ENCODE peak calls at places on chromosome 17, in nine cellular contexts. E is prostate gland, T is lower leg skin, S is sigmoid colon, C is testis, V is stomach, W is cardiac muscle cell, A is GM12865, N is spleen. J is an unnamed sample.

GRCh38 chr17:10633738-10634379 is 23.2 kb downstream of the MYH3 start:
- DNase-seq in S (no peak), V (no peak), E (no peak), C (no peak), T (no peak), N (peak), W (no peak), A (peak), J (no peak)

GRCh38 chr17:31935512-31935911 is 1.3 kb upstream of the SUZ12 start:
- DNase-seq in A (no peak), T (no peak), E (no peak), C (no peak), V (no peak), S (no peak), W (no peak), N (peak), J (peak)

GRCh38 chr17:74484066-74484465 is 17.6 kb downstream of the CD300A start:
- DNase-seq in W (no peak), T (no peak), N (no peak), A (no peak), C (no peak), E (no peak), S (no peak), V (no peak), J (no peak)

GRCh38 chr17:80817861-80818260 is 173.8 kb upstream of the CHMP6 start:
- DNase-seq in T (no peak), V (no peak), N (peak), E (no peak), S (peak), C (no peak), W (no peak), A (no peak), J (no peak)

GRCh38 chr17:28645576-28645939 is 600 bp upstream of the BLTP2 start:
- DNase-seq in A (no peak), S (peak), N (no peak), V (no peak), T (no peak), W (no peak), E (no peak), C (peak), J (no peak)

GRCh38 chr17:45414997-45415881 is 17.4 kb downstream of the ARHGAP27 start:
- DNase-seq in T (no peak), W (no peak), E (no peak), V (no peak), S (no peak), A (no peak), C (no peak), N (no peak), J (no peak)

GRCh38 chr17:12958786-12959185 is 59.0 kb downstream of the ELAC2 start:
- DNase-seq in E (no peak), N (no peak), S (no peak), C (no peak), V (no peak), A (no peak), T (no peak), W (no peak), J (no peak)

GRCh38 chr17:29778936-29779811 is 150.9 kb downstream of the SSH2 start:
- DNase-seq in S (peak), T (peak), W (peak), A (peak), E (peak), V (peak), C (peak), N (peak), J (peak)

GRCh38 chr17:1931759-1932579 is 93.2 kb downstream of the RTN4RL1 start:
- DNase-seq in V (peak), T (no peak), C (peak), E (peak), W (peak), N (no peak), S (peak), A (no peak), J (no peak)

GRCh38 chr17:33974276-33974675 is 280.8 kb upstream of the CCL2 start:
- DNase-seq in S (no peak), W (no peak), N (no peak), T (no peak), V (no peak), C (no peak), A (no peak), E (no peak), J (peak)

GRCh38 chr17:28612936-28613872 is 781 bp downstream of the RSKR start:
- DNase-seq in E (no peak), V (peak), C (peak), W (peak), N (peak), S (no peak), A (peak), T (no peak), J (no peak)

GRCh38 chr17:3732171-3732570 is 8.5 kb downstream of the HASPIN start:
- DNase-seq in E (no peak), S (peak), N (no peak), T (no peak), W (no peak), C (peak), V (no peak), A (peak), J (no peak)

GRCh38 chr17:60135951-60136666 is 13.7 kb upstream of the CA4 start:
- DNase-seq in S (peak), E (no peak), W (no peak), C (no peak), A (no peak), T (no peak), V (no peak), N (peak), J (no peak)
- TF ChIP-seq CTCF in S (no peak), E (no peak), W (no peak), C (no peak), A (no peak), T (no peak), V (no peak), N (no peak), J (no peak)

GRCh38 chr17:41452276-41452675 is 11.5 kb upstream of the KRT38 start:
- DNase-seq in E (no peak), A (no peak), W (no peak), C (no peak), V (no peak), N (no peak), S (no peak), T (no peak), J (no peak)

GRCh38 chr17:41453069-41453468 is 12.3 kb upstream of the KRT38 start:
- DNase-seq in E (no peak), S (no peak), C (no peak), W (no peak), T (no peak), A (no peak), V (no peak), N (no peak), J (no peak)

GRCh38 chr17:41457656-41458055 is 9.5 kb downstream of the KRT32 start:
- DNase-seq in C (no peak), A (no peak), N (no peak), V (no peak), E (no peak), T (no peak), S (no peak), W (no peak), J (no peak)

GRCh38 chr17:41455236-41455635 is 11.9 kb downstream of the KRT32 start:
- DNase-seq in C (no peak), V (no peak), W (no peak), S (no peak), T (no peak), N (no peak), E (no peak), A (no peak), J (no peak)

DNA sequence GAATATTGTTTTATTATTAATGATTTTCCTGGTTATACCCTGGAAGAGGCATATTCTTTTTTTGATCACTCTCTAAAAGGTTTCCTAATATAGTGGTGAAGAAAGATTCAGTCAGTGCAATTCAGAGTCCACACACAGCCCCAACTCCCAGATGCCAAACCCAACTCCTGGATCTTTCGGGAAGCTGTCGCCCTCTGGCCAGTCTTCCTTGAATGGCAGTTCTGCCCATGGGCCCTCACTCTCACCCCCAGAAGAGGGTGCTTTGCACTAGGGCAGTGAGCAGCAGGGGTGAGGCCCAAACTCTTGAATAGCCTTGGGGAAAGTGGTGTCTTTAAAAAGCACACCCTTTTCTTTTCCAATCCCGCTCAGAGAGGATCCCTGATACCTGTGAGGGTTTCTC is 11.0 kb downstream of the KRT32 start:
- DNase-seq in V (no peak), C (no peak), A (no peak), S (no peak), T (no peak), N (no peak), E (no peak), W (no peak), J (no peak)
- TF ChIP-seq CTCF in V (no peak), C (no peak), A (no peak), S (no peak), T (no peak), N (no peak), E (no peak), W (peak), J (no peak)

GRCh38 chr17:42305543-42306384 is 17.5 kb downstream of the STAT5A start:
- DNase-seq in T (no peak), C (peak), N (no peak), W (no peak), E (no peak), S (no peak), V (no peak), A (no peak), J (no peak)

GRCh38 chr17:42306385-42306667 is 18.0 kb downstream of the STAT5A start:
- DNase-seq in C (no peak), N (no peak), A (no peak), V (no peak), E (no peak), W (no peak), T (no peak), S (no peak), J (no peak)

GRCh38 chr17:42309142-42309541 is 20.8 kb downstream of the STAT5A start:
- DNase-seq in E (no peak), C (no peak), S (no peak), V (no peak), T (no peak), N (no peak), A (no peak), W (no peak), J (no peak)

GRCh38 chr17:42304187-42305030 is 16.1 kb downstream of the STAT5A start:
- DNase-seq in C (no peak), S (no peak), N (no peak), A (no peak), E (no peak), V (no peak), W (no peak), T (no peak), J (no peak)

DNA sequence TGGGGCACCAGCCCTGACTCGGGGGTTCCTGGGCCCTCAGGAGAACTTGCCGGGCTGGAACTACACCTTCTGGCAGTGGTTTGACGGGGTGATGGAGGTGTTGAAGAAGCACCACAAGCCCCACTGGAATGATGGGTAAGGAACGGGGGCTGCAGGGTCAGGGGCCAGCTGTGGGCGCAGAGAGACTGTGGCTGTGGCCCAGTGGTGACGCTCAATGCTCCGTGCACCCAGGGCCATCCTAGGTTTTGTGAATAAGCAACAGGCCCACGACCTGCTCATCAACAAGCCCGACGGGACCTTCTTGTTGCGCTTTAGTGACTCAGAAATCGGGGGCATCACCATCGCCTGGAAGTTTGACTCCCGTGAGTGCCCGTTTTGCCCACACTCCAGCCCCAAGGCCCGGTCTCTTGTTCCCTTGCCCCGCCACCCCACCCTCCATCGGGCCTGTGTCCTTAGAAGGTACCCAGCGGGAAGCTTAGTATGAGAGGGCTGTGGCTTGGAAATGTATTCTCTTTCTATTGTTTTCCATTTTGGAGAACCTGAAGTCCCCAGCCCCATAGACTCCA is 19.1 kb downstream of the STAT5A start:
- DNase-seq in S (no peak), A (no peak), E (no peak), W (no peak), C (no peak), V (no peak), T (no peak), N (no peak), J (no peak)
- TF ChIP-seq CTCF in S (no peak), A (no peak), E (no peak), W (no peak), C (no peak), V (no peak), T (no peak), N (no peak), J (no peak)

DNA sequence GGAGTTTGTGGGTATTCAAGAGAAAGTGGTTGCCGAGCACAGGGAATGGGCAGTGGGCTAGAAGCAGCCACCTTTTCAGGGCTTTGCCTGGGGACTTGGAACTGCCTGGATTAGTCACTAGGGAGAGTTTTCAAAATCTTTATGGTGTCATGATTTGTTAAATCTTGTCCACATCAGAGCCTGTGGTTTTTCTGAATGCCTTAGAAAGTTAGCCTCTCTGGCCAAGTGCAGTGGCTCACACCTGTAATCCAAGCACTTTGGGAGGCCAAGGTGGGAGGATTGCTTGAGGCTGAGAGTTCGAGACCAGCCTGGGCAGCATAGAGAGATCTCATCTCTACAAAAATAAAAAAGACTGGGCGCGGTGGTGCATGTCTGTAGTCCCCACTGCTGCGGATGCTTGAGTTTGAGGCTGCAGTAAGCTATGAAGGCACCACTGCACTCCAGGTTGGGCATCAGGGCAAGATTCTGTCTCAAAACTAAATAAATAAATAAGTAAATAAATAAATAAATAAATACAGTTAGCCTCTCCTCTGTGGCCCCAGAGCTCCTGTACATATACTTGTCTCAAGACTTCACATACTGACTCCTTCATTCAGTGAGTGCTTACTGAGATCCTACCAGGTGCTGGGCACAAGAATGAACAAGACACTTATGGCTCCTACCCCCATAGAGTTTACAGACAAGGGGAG is 76.3 kb upstream of the HNF1B start:
- DNase-seq in E (no peak), V (no peak), C (no peak), S (no peak), T (no peak), A (no peak), W (no peak), N (no peak), J (no peak)
- TF ChIP-seq CTCF in E (no peak), V (no peak), C (no peak), S (no peak), T (no peak), A (no peak), W (no peak), N (no peak), J (no peak)

GRCh38 chr17:7856840-7857723 is at the start of gene NAA38:
- DNase-seq in T (peak), E (peak), S (peak), N (peak), C (peak), A (peak), V (peak), W (peak), J (peak)
- TF ChIP-seq CTCF in T (no peak), E (peak), S (peak), N (no peak), C (peak), A (peak), V (no peak), W (peak), J (peak)

GRCh38 chr17:76585048-76585648 is 512 bp downstream of the ST6GALNAC2 start:
- DNase-seq in W (peak), V (peak), A (no peak), C (no peak), E (no peak), N (peak), T (no peak), S (peak), J (no peak)

GRCh38 chr17:76586741-76587487 is 1.3 kb upstream of the ST6GALNAC2 start:
- DNase-seq in E (peak), W (peak), S (no peak), C (no peak), N (no peak), A (peak), V (no peak), T (peak), J (no peak)

GRCh38 chr17:76588182-76588581 is 2.5 kb upstream of the ST6GALNAC2 start:
- DNase-seq in W (no peak), N (no peak), E (no peak), S (no peak), V (no peak), T (no peak), A (no peak), C (peak), J (no peak)

GRCh38 chr17:76584427-76585047 is 1.1 kb downstream of the ST6GALNAC2 start:
- DNase-seq in V (no peak), E (no peak), S (peak), W (no peak), N (no peak), A (no peak), T (no peak), C (no peak), J (no peak)

GRCh38 chr17:76585649-76586593 is at the start of gene ST6GALNAC2:
- DNase-seq in A (peak), E (peak), T (no peak), V (peak), W (peak), C (peak), N (peak), S (peak), J (peak)
- TF ChIP-seq CTCF in A (peak), E (peak), T (no peak), V (peak), W (peak), C (peak), N (no peak), S (peak), J (peak)

GRCh38 chr17:7587420-7587786 is 2.5 kb downstream of the SOX15 start:
- DNase-seq in T (no peak), A (no peak), C (no peak), E (no peak), S (no peak), N (no peak), W (no peak), V (no peak), J (no peak)
- TF ChIP-seq CTCF in T (no peak), A (no peak), C (no peak), E (no peak), S (no peak), N (no peak), W (no peak), V (no peak), J (no peak)

DNA sequence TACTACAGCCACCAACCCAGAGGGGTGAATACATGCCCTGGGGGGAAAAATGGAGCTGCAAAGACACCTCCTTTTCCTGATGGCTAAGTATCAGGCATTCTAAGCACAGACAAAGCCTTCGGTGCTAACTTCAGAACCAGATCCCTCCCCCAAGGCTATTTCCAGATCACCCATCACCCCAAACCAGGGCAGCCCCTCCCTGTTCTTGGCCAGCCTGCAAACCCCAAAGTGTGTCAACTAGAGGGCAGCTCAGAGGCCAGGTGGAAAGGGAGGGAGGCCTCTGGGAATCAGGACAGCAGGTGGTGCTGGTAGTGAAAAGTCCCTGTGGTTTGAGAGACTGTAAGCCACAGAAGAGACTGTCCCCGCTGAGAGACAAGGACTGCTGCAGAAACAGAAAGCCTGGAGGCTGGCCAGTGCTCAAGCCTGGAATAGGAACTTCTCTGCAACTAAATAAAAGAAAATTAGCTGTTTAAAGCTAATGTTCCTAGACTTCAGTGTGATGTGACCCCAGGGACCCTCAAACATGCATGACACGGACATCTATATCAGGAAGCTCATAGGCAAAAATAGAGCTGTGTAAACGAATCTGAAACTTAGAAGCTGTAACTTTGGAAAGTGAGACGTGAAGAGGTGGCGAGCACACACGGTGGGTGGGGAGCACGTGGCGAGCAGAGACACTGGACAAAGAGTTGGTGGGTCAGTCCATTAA is 9.1 kb downstream of the TUBG1 start:
- DNase-seq in W (peak), V (peak), T (no peak), A (peak), N (no peak), E (peak), S (no peak), C (peak), J (no peak)
- TF ChIP-seq CTCF in W (peak), V (peak), T (no peak), A (peak), N (no peak), E (peak), S (no peak), C (no peak), J (no peak)

DNA sequence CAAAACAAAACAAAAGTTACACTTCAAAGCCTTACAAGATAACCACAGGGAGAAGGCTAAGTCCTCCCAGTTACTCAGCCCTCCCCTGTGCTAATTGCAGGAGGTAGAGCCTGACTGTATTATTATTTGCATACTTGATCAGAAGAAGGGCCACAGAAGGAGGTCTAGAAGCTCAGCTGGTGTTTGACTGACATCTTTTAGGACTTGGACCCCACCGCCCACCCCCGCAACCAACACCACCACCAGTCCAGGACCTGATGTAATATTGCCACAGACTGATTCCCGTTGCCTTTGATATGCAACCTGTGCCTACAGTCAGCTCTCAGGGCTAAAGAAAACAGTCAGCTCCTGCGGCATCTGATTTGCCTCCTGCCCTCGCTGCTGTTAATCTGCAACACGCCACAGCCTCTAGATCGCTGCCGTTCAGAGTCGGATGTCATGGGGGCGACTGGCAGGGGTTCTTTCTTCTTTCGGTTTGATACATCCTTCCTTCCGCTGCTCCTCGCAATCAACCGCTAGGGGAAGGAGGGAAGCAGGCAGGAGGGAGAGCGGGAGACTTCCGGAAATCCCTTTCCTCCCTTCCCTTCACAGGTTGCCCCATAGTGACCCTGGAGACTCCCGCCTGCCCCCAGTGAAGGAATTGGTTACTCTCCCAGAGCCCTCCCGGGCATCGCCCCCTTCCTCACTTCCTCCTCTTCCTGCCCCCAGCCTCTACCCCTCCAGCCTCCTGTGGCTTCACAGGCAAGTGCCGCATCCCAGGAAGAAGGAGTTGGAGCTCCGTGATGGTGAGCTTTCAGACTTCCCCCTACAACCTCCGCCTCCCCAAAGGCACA is 90.5 kb upstream of the SOX9 start:
- DNase-seq in T (peak), E (no peak), N (no peak), V (peak), W (peak), C (peak), S (no peak), A (peak), J (no peak)
- TF ChIP-seq CTCF in T (no peak), E (peak), N (no peak), V (peak), W (peak), C (peak), S (peak), A (peak), J (peak)